ENCODE peak calls at places on chromosomes 11 and 22, in nine cellular contexts. F, E, R, L, N, C, W, I and B are unnamed samples.

GRCh38 chr11:1701041-1701807 is 4.2 kb downstream of the KRTAP5-6 start:
- DNase-seq in C (no peak), N (no peak), L (no peak), R (no peak), F (no peak), E (peak; percentile 12), W (no peak), I (no peak), B (no peak)

GRCh38 chr22:42773161-42773560 is 52.5 kb upstream of the A4GALT start:
- DNase-seq in F (no peak), I (no peak), N (no peak), C (no peak), W (no peak), E (no peak), L (no peak), R (no peak), B (no peak)

GRCh38 chr11:106470230-106470629 is 392.8 kb downstream of the AASDHPPT start:
- DNase-seq in N (no peak), L (no peak), C (no peak), E (no peak), R (no peak), W (no peak), F (no peak), I (no peak), B (no peak)

GRCh38 chr22:31488988-31489617 is 539 bp downstream of the EIF4ENIF1 start:
- DNase-seq in I (peak; percentile 74), R (peak; percentile 23), N (peak; percentile 55), W (no peak), C (peak; percentile 7), E (peak; percentile 45), F (peak; percentile 52), L (peak; percentile 52), B (peak; percentile 57)

GRCh38 chr11:9787981-9788521 is 124.2 kb downstream of the SWAP70 start:
- DNase-seq in I (no peak), F (no peak), N (peak; percentile 44), W (no peak), R (no peak), L (no peak), E (no peak), C (peak; percentile 95), B (no peak)

GRCh38 chr11:70788247-70789022 is 390.1 kb downstream of the CTTN start:
- DNase-seq in F (no peak), E (no peak), C (peak; percentile 89), L (peak; percentile 19), N (peak; percentile 92), R (no peak), W (no peak), I (no peak), B (no peak)

GRCh38 chr22:44816141-44816540 is 63.8 kb downstream of the ARHGAP8 start:
- DNase-seq in R (no peak), W (no peak), C (no peak), N (no peak), I (no peak), F (no peak), E (no peak), L (no peak), B (no peak)

GRCh38 chr22:37748659-37749058 is 51.8 kb downstream of the TRIOBP start:
- DNase-seq in R (no peak), E (no peak), C (no peak), F (no peak), I (no peak), W (no peak), N (no peak), L (no peak), B (no peak)

GRCh38 chr11:45939836-45940235 is 17.4 kb downstream of the LARGE2 start:
- DNase-seq in F (no peak), L (no peak), W (no peak), C (peak; percentile 8), E (no peak), N (no peak), R (no peak), I (no peak), B (no peak)

GRCh38 chr11:38323961-38324761 is 1726.1 kb upstream of the RAG2 start:
- DNase-seq in N (no peak), E (no peak), L (no peak), F (no peak), I (no peak), R (peak; percentile 48), W (no peak), C (no peak), B (no peak)

GRCh38 chr11:126490261-126490660 is 134.8 kb downstream of the ST3GAL4 start:
- DNase-seq in F (no peak), L (no peak), R (no peak), I (no peak), W (no peak), C (no peak), E (no peak), N (no peak), B (no peak)

GRCh38 chr22:40877488-40877887 is 15.6 kb upstream of the DNAJB7 start:
- DNase-seq in E (no peak), N (no peak), I (no peak), C (no peak), L (no peak), F (no peak), W (no peak), R (no peak), B (no peak)

GRCh38 chr11:8656291-8656690 is 26.2 kb downstream of the TRIM66 start:
- DNase-seq in C (no peak), N (no peak), W (no peak), L (no peak), I (no peak), E (no peak), F (no peak), R (no peak), B (no peak)

GRCh38 chr11:8654503-8654902 is 28.0 kb downstream of the TRIM66 start:
- DNase-seq in F (no peak), I (no peak), N (no peak), L (no peak), E (no peak), C (peak; percentile 34), W (no peak), R (no peak), B (no peak)

GRCh38 chr11:8661036-8661435 is 21.4 kb downstream of the TRIM66 start:
- DNase-seq in C (no peak), F (no peak), E (no peak), N (no peak), R (no peak), L (no peak), I (no peak), W (no peak), B (no peak)

DNA sequence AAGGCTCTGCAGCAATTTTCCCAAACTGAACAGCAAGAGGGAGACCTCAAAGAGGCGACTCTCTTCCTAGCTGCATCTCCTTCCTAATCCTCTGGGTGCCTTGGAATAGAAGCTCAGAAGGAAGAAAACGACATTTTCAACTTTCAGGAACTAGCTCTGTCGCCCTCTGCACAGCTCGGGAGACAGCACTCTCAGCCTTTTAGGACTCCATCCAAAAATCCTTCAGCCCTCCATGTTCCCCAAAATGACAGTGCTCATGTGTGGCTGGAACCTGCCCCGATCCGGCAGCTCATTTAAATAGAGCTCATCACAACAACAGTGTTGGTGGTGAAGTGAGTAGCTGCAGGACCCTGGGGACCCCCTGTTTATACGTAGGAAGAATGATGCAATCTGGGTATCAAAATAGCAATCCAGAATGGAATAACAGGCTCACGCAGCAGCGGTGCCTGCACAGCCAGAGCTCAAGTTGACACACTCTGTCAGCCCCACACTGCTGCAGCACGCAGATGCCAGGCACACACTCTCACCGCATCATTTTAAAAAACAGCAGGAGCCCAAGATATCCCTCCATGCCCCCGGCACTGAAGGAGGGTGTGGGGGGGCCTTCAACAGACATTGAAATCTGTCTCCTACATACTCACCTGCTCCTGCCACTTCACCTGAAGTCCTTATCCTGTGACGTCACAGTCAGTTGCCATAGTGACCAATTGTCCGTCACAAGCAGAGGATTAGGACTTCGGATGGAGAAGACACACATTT is 24.1 kb downstream of the TRIM66 start:
- DNase-seq in R (no peak), C (peak; percentile 5), L (no peak), W (no peak), I (no peak), E (no peak), N (no peak), F (no peak), B (no peak)
- H3K4me3 ChIP-seq in R (no peak overlapping the region), C (no peak overlapping the region), L (no peak overlapping the region), W (no peak overlapping the region), I (no peak overlapping the region), E (no peak overlapping the region), N (no peak overlapping the region), F (no peak overlapping the region), B (no peak overlapping the region)

GRCh38 chr11:122509899-122510298 is 145.6 kb upstream of the UBASH3B start:
- DNase-seq in E (no peak), N (no peak), I (no peak), L (no peak), R (no peak), W (no peak), F (no peak), C (no peak), B (no peak)

GRCh38 chr11:122517403-122518379 is 137.8 kb upstream of the UBASH3B start:
- DNase-seq in F (no peak), C (no peak), E (no peak), L (no peak), N (no peak), R (no peak), W (no peak), I (no peak), B (no peak)

GRCh38 chr11:122509091-122509490 is 146.4 kb upstream of the UBASH3B start:
- DNase-seq in L (no peak), W (no peak), I (no peak), C (no peak), F (no peak), E (no peak), R (no peak), N (no peak), B (no peak)

GRCh38 chr11:122516686-122517085 is 138.8 kb upstream of the UBASH3B start:
- DNase-seq in R (no peak), N (no peak), C (no peak), E (no peak), F (no peak), I (no peak), W (no peak), L (no peak), B (no peak)

GRCh38 chr11:122512688-122513087 is 142.8 kb upstream of the UBASH3B start:
- DNase-seq in W (no peak), L (no peak), I (no peak), R (no peak), E (no peak), N (no peak), F (no peak), C (no peak), B (no peak)
- H3K9me3 ChIP-seq in W (no peaks in the 10 kb centered on the region), L (no peaks in the 10 kb centered on the region), I (no peaks in the 10 kb centered on the region), R (no peaks in the 10 kb centered on the region), E (no peaks in the 10 kb centered on the region), N (no peaks in the 10 kb centered on the region), F (no peaks in the 10 kb centered on the region), C (no peaks in the 10 kb centered on the region), B (no peaks in the 10 kb centered on the region)

DNA sequence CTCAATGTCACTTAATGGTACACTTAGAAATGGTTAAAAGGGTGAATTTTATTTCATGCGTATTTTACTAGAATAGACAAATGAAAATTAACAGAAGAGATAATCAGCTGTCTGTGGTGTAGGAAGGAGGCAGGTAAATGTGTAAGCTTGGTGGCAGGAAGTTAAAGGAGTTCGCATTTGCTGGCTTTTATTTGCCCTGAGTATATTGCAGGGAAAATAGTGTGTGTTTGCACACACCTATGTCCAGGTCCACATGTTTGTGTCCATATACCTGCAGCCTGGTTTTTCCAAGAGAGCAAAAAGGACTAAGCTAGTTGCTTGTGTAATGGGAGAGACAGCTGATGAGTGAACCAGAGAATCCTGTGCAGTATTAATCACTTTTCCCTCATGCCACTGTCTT is 16.0 kb downstream of the NTM start:
- DNase-seq in N (no peak), W (no peak), I (no peak), F (no peak), E (no peak), C (no peak), L (no peak), R (no peak), B (no peak)
- H3K27me3 ChIP-seq in N (no peaks in the 10 kb centered on the region), W (no peaks in the 10 kb centered on the region), I (no peaks in the 10 kb centered on the region), F (no peaks in the 10 kb centered on the region), E (no peaks in the 10 kb centered on the region), C (no peaks in the 10 kb centered on the region), L (no peaks in the 10 kb centered on the region), R (no peaks in the 10 kb centered on the region), B (no peaks in the 10 kb centered on the region)

GRCh38 chr11:125166903-125167291 is 2.3 kb downstream of the PKNOX2 start:
- DNase-seq in I (no peak), W (no peak), N (no peak), E (no peak), L (no peak), R (no peak), C (no peak), F (peak; percentile 38), B (peak; percentile 19)
- H3K4me3 ChIP-seq in I (peak overlapping the region; percentile 75), W (peak overlapping the region; percentile 59), N (peak overlapping the region; percentile 87), E (peak overlapping the region; percentile 49), L (peak overlapping the region; percentile 53), R (no peak overlapping the region), C (no peak overlapping the region), F (peak overlapping the region; percentile 62), B (no peak overlapping the region)